ENCODE peak calls at places on chromosomes 16 and 17, in four cellular contexts. Q, B, N and H are unnamed samples. For H3K36me3, the result is how much of the 10 kb centered on the place peaks cover.

GRCh38 chr16:71230122-71230845 is at the start of gene HYDIN:
- DNase-seq in Q (no peak), B (peak), N (peak), H (peak)

GRCh38 chr16:16004314-16004749 is 54.9 kb downstream of the ABCC1 start:
- DNase-seq in Q (no peak), B (no peak), N (no peak), H (no peak)

GRCh38 chr17:20189322-20189721 is 180.2 kb downstream of the SPECC1 start:
- DNase-seq in Q (no peak), B (no peak), N (no peak), H (no peak)

GRCh38 chr17:68578236-68578635 is 22.9 kb downstream of the FAM20A start:
- DNase-seq in Q (no peak), B (no peak), N (no peak), H (no peak)

GRCh38 chr17:72407336-72408121 is 286.7 kb downstream of the SOX9 start:
- DNase-seq in Q (peak), B (peak), N (no peak), H (peak)

GRCh38 chr17:79991924-79992656 is 43.6 kb downstream of the TBC1D16 start:
- DNase-seq in Q (peak), B (no peak), N (no peak), H (peak)

GRCh38 chr17:3977387-3977786 is 13.2 kb upstream of the ATP2A3 start:
- DNase-seq in Q (no peak), B (peak), N (no peak), H (no peak)

GRCh38 chr17:20244671-20245070 is 222.7 kb downstream of the LGALS9B start:
- DNase-seq in Q (no peak), B (no peak), N (no peak), H (no peak)

GRCh38 chr16:10992112-10992511 is 47.7 kb downstream of the CLEC16A start:
- DNase-seq in Q (no peak), B (no peak), N (no peak), H (no peak)

GRCh38 chr16:53219795-53220194 is 165.0 kb downstream of the CHD9 start:
- DNase-seq in Q (no peak), B (no peak), N (no peak), H (no peak)

GRCh38 chr17:48054238-48055185 is 6.4 kb downstream of the NFE2L1 start:
- DNase-seq in Q (peak), B (peak), N (peak), H (peak)

GRCh38 chr17:58325289-58325726 is 3.3 kb downstream of the TSPOAP1 start:
- DNase-seq in Q (no peak), B (peak), N (no peak), H (no peak)

DNA sequence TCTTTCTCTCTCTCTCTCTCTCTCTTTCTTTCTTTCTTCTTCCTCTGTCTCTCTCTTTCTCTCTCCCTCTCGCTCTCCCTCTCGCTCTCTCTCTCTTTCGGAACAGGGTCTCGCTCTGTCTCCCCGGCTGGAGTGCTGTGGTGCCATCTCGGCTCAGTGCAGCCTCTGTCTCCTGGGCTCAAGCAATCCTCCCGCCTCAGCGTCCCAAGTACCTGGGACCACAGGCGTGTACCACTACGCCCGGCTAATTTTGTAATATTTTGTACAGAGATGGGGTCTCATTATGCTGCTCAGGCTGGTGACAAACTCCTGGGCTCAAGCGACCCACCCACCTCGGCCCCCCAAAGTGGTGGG is 12.7 kb upstream of the KLHDC4 start:
- DNase-seq in Q (no peak), B (no peak), N (no peak), H (no peak)
- H3K27ac ChIP-seq in Q (no peak), B (no peak), N (no peak), H (peak)

DNA sequence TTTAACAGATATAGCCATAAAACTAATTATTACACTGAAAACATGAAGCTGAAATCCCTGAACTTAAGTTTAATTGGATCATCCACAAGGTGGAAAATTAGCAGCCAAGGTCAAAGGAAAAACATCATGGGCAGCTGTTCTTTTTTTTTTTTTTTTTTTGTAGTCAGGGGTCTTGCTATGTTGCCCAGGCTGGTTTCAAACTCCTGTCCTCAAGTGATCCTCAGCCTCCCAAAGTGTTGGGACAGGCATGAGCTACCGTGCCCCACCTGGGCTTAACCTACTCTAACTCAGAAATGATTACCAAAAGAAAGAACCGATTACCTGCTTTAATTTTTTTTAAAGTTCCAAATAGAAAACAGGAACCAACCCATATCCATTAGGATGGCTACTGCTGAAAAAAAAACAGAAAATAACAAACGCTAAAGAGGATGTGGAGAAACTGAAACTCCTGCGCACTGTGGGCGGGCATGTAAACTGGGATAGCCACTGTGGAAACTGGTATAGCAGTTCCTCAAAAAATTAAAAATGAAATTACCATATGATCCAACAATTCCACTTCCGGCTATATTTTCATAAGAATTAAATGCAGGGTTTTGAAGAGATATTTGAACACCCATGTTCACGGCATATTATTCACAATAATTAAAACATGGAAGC is 8.6 kb downstream of the CMC2 start:
- DNase-seq in Q (no peak), B (no peak), N (no peak), H (no peak)
- H3K4me3 ChIP-seq in Q (peak), B (no peak), N (peak), H (no peak)

GRCh38 chr16:69116911-69117310 is 11.5 kb downstream of the HAS3 start:
- DNase-seq in Q (no peak), B (no peak), N (no peak), H (no peak)
- H3K36me3 ChIP-seq in Q (half or more), B (under half), N (half or more), H (half or more)

GRCh38 chr17:44176257-44176656 is 5.8 kb downstream of the ASB16 start:
- DNase-seq in Q (no peak), B (no peak), N (no peak), H (no peak)
- H3K27ac ChIP-seq in Q (no peak), B (no peak), N (peak), H (no peak)

DNA sequence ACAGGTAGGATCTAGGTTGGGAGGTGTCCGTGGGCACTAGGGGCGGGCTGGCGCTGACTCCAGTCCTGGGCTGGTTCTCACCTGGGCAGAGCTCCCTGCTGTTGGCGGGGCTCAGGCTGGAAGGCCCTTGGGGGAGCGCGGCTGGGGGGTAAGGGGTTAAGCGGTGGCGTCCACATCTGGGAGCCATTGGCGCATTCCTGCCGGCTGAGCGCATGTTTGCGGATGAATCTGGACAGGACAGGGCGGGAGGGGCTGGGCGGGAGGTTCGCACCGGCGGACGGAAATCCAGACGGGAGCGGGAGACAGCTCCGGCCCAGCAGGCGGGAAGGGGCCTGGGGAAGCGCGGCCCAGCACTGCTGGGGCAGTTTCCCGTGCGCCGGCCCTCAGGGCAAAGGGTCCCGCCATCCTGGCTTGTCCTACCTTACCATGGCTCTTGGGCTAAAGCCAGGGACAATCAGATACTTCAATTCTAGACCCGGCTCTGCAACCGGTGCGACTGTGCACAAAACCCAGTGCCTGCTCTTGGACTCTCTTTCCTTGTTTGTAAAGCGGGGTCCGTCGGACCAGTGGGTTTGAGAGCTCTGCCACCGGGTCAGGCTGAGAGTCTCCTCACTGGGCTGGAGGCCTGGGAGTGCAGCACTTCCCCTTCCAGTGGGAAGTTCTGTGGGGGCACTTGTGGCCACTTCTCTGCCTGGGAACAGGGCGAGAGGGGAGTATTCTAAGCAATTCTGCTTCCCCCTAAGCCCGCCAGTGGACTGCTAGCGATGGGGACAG is 7.8 kb downstream of the RARA start:
- DNase-seq in Q (peak), B (peak), N (peak), H (peak)
- H3K4me3 ChIP-seq in Q (peak), B (no peak), N (peak), H (peak)

GRCh38 chr16:2243781-2244180 is 7.5 kb downstream of the DNASE1L2 start:
- DNase-seq in Q (no peak), B (no peak), N (no peak), H (no peak)

GRCh38 chr16:2243031-2243528 is 6.8 kb downstream of the DNASE1L2 start:
- DNase-seq in Q (no peak), B (no peak), N (no peak), H (no peak)

GRCh38 chr16:2244926-2245795 is 6.2 kb downstream of the ECI1 start:
- DNase-seq in Q (no peak), B (no peak), N (no peak), H (no peak)

GRCh38 chr16:2244301-2244700 is 7.1 kb downstream of the ECI1 start:
- DNase-seq in Q (no peak), B (no peak), N (no peak), H (no peak)

GRCh38 chr16:2242598-2242997 is 6.4 kb downstream of the DNASE1L2 start:
- DNase-seq in Q (no peak), B (no peak), N (no peak), H (no peak)
- H3K36me3 ChIP-seq in Q (half or more), B (under half), N (half or more), H (under half)

GRCh38 chr16:82280867-82281266 is 110.8 kb upstream of the MPHOSPH6 start:
- DNase-seq in Q (no peak), B (no peak), N (no peak), H (no peak)
- H3K27ac ChIP-seq in Q (peak), B (peak), N (no peak), H (peak)